ENCODE peak calls at places on chromosomes 6 and 20, in seven cellular contexts. One of them, this sample, is unnamed.

GRCh38 chr6:57089265-57089664 is 723 bp upstream of the ZNF451 start:
- DNase-seq in H1: no peak
- DNase-seq in HCT116: no peak
- DNase-seq in GM12878: no peak
- DNase-seq in T47D: no peak
- DNase-seq in SK-N-SH: no peak
- DNase-seq in K562: no peak
- DNase-seq in this sample: no peak

GRCh38 chr6:12555267-12555666 is 161.3 kb upstream of the PHACTR1 start:
- DNase-seq in H1: no peak
- DNase-seq in HCT116: no peak
- DNase-seq in GM12878: no peak
- DNase-seq in T47D: no peak
- DNase-seq in SK-N-SH: no peak
- DNase-seq in K562: no peak
- DNase-seq in this sample: no peak

GRCh38 chr6:148436466-148436865 is 93.8 kb downstream of the SASH1 start:
- DNase-seq in H1: no peak
- DNase-seq in HCT116: no peak
- DNase-seq in GM12878: no peak
- DNase-seq in T47D: no peak
- DNase-seq in SK-N-SH: no peak
- DNase-seq in K562: no peak
- DNase-seq in this sample: no peak

GRCh38 chr20:4468114-4468513 is 253.6 kb upstream of the PRND start:
- DNase-seq in H1: no peak
- DNase-seq in HCT116: no peak
- DNase-seq in GM12878: no peak
- DNase-seq in T47D: no peak
- DNase-seq in SK-N-SH: no peak
- DNase-seq in K562: no peak
- DNase-seq in this sample: no peak

GRCh38 chr6:13831623-13832022 is 17.3 kb upstream of the MCUR1 start:
- DNase-seq in H1: no peak
- DNase-seq in HCT116: no peak
- DNase-seq in GM12878: no peak
- DNase-seq in T47D: no peak
- DNase-seq in SK-N-SH: no peak
- DNase-seq in K562: no peak
- DNase-seq in this sample: no peak

GRCh38 chr6:48889429-48889828 is 573.6 kb downstream of the MMUT start:
- DNase-seq in H1: no peak
- DNase-seq in HCT116: no peak
- DNase-seq in GM12878: no peak
- DNase-seq in T47D: no peak
- DNase-seq in SK-N-SH: no peak
- DNase-seq in K562: no peak
- DNase-seq in this sample: no peak

GRCh38 chr6:132298344-132298949 is 102.8 kb downstream of the MOXD1 start:
- DNase-seq in H1: no peak
- DNase-seq in HCT116: peak; percentile 36
- DNase-seq in GM12878: no peak
- DNase-seq in T47D: no peak
- DNase-seq in SK-N-SH: peak; percentile 2
- DNase-seq in K562: peak; percentile 31
- DNase-seq in this sample: peak; percentile 58

GRCh38 chr6:56043761-56044160 is 168.4 kb upstream of the BMP5 start:
- DNase-seq in H1: no peak
- DNase-seq in HCT116: no peak
- DNase-seq in GM12878: no peak
- DNase-seq in T47D: no peak
- DNase-seq in SK-N-SH: no peak
- DNase-seq in K562: no peak
- DNase-seq in this sample: no peak

GRCh38 chr20:17622851-17623508 is 53.1 kb downstream of the DSTN start:
- DNase-seq in H1: no peak
- DNase-seq in HCT116: no peak
- DNase-seq in GM12878: no peak
- DNase-seq in T47D: no peak
- DNase-seq in SK-N-SH: peak; percentile 10
- DNase-seq in K562: no peak
- DNase-seq in this sample: no peak

GRCh38 chr6:56079761-56080540 is 167.4 kb downstream of the COL21A1 start:
- DNase-seq in H1: no peak
- DNase-seq in HCT116: no peak
- DNase-seq in GM12878: no peak
- DNase-seq in T47D: no peak
- DNase-seq in SK-N-SH: no peak
- DNase-seq in K562: no peak
- DNase-seq in this sample: no peak

GRCh38 chr6:12311106-12311505 is 20.9 kb downstream of the EDN1 start:
- DNase-seq in H1: no peak
- DNase-seq in HCT116: no peak
- DNase-seq in GM12878: no peak
- DNase-seq in T47D: no peak
- DNase-seq in SK-N-SH: no peak
- DNase-seq in K562: no peak
- DNase-seq in this sample: no peak

GRCh38 chr20:24316731-24317130 is 152.7 kb upstream of the SYNDIG1 start:
- DNase-seq in H1: no peak
- DNase-seq in HCT116: no peak
- DNase-seq in GM12878: no peak
- DNase-seq in T47D: no peak
- DNase-seq in SK-N-SH: no peak
- DNase-seq in K562: no peak
- DNase-seq in this sample: no peak

GRCh38 chr6:37864250-37864649 is 44.7 kb downstream of the ZFAND3 start:
- DNase-seq in H1: no peak
- DNase-seq in HCT116: no peak
- DNase-seq in GM12878: no peak
- DNase-seq in T47D: no peak
- DNase-seq in SK-N-SH: no peak
- DNase-seq in K562: no peak
- DNase-seq in this sample: no peak

GRCh38 chr6:67345946-67346345 is 1289.1 kb upstream of the ADGRB3 start:
- DNase-seq in H1: no peak
- DNase-seq in HCT116: no peak
- DNase-seq in GM12878: no peak
- DNase-seq in T47D: no peak
- DNase-seq in SK-N-SH: no peak
- DNase-seq in K562: no peak
- DNase-seq in this sample: peak; percentile 27

GRCh38 chr20:41649489-41649888 is 31.3 kb upstream of the CHD6 start:
- DNase-seq in H1: no peak
- DNase-seq in HCT116: no peak
- DNase-seq in GM12878: no peak
- DNase-seq in T47D: no peak
- DNase-seq in SK-N-SH: no peak
- DNase-seq in K562: no peak
- DNase-seq in this sample: no peak
- TF ChIP-seq JUND in H1: no peak
- TF ChIP-seq JUND in HCT116: no peak
- TF ChIP-seq JUND in GM12878: no peak
- TF ChIP-seq JUND in T47D: no peak
- TF ChIP-seq JUND in SK-N-SH: no peak
- TF ChIP-seq JUND in K562: no peak
- TF ChIP-seq JUND in this sample: no peak

GRCh38 chr6:134034951-134035822 is 17.2 kb downstream of the SLC2A12 start:
- DNase-seq in H1: no peak
- DNase-seq in HCT116: peak; percentile 38
- DNase-seq in GM12878: no peak
- DNase-seq in T47D: no peak
- DNase-seq in SK-N-SH: no peak
- DNase-seq in K562: no peak
- DNase-seq in this sample: no peak

GRCh38 chr6:134035823-134036296 is 16.6 kb downstream of the SLC2A12 start:
- DNase-seq in H1: no peak
- DNase-seq in HCT116: peak; percentile 88
- DNase-seq in GM12878: peak; percentile 12
- DNase-seq in T47D: no peak
- DNase-seq in SK-N-SH: no peak
- DNase-seq in K562: no peak
- DNase-seq in this sample: peak; percentile 64

GRCh38 chr6:134046054-134046453 is 6.4 kb downstream of the SLC2A12 start:
- DNase-seq in H1: no peak
- DNase-seq in HCT116: no peak
- DNase-seq in GM12878: no peak
- DNase-seq in T47D: no peak
- DNase-seq in SK-N-SH: no peak
- DNase-seq in K562: no peak
- DNase-seq in this sample: no peak

GRCh38 chr6:134039116-134039515 is 13.3 kb downstream of the SLC2A12 start:
- DNase-seq in H1: no peak
- DNase-seq in HCT116: no peak
- DNase-seq in GM12878: no peak
- DNase-seq in T47D: no peak
- DNase-seq in SK-N-SH: no peak
- DNase-seq in K562: no peak
- DNase-seq in this sample: no peak

DNA sequence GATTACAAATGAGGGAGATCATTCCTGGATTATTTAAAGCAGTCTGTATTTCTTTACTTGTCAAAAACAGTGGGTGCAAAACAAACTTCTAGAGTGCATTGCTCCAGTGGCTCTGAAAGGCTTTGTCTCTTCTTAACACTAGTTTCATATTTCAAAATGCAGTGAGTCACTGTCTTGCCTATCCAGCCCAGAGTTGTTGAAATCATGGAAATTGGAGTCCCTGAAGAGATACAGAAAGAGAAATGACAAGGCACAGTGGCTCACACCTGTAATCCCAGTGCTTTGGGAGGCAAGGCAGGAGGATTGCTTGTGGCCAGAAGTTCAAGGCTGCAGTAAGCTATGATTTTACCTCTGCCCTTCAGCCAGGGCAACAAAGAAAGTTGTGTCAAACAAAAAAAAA is 11.3 kb downstream of the SLC2A12 start:
- DNase-seq in H1: no peak
- DNase-seq in HCT116: peak; percentile 35
- DNase-seq in GM12878: no peak
- DNase-seq in T47D: no peak
- DNase-seq in SK-N-SH: no peak
- DNase-seq in K562: no peak
- DNase-seq in this sample: no peak
- TF ChIP-seq JUND in H1: no peak
- TF ChIP-seq JUND in HCT116: peak; percentile 67
- TF ChIP-seq JUND in GM12878: no peak
- TF ChIP-seq JUND in T47D: no peak
- TF ChIP-seq JUND in SK-N-SH: peak; percentile 62
- TF ChIP-seq JUND in K562: peak; percentile 43
- TF ChIP-seq JUND in this sample: no peak

GRCh38 chr6:101089640-101090039 is 208.5 kb upstream of the ASCC3 start:
- DNase-seq in H1: no peak
- DNase-seq in HCT116: no peak
- DNase-seq in GM12878: no peak
- DNase-seq in T47D: no peak
- DNase-seq in SK-N-SH: no peak
- DNase-seq in K562: no peak
- DNase-seq in this sample: no peak

GRCh38 chr6:101086473-101086872 is 205.3 kb upstream of the ASCC3 start:
- DNase-seq in H1: no peak
- DNase-seq in HCT116: no peak
- DNase-seq in GM12878: no peak
- DNase-seq in T47D: no peak
- DNase-seq in SK-N-SH: no peak
- DNase-seq in K562: no peak
- DNase-seq in this sample: no peak

GRCh38 chr6:101083533-101084172 is 202.5 kb upstream of the ASCC3 start:
- DNase-seq in H1: no peak
- DNase-seq in HCT116: no peak
- DNase-seq in GM12878: no peak
- DNase-seq in T47D: no peak
- DNase-seq in SK-N-SH: no peak
- DNase-seq in K562: no peak
- DNase-seq in this sample: peak; percentile 9

GRCh38 chr6:101088594-101088993 is 207.5 kb upstream of the ASCC3 start:
- DNase-seq in H1: no peak
- DNase-seq in HCT116: no peak
- DNase-seq in GM12878: no peak
- DNase-seq in T47D: no peak
- DNase-seq in SK-N-SH: peak; percentile 11
- DNase-seq in K562: no peak
- DNase-seq in this sample: no peak

DNA sequence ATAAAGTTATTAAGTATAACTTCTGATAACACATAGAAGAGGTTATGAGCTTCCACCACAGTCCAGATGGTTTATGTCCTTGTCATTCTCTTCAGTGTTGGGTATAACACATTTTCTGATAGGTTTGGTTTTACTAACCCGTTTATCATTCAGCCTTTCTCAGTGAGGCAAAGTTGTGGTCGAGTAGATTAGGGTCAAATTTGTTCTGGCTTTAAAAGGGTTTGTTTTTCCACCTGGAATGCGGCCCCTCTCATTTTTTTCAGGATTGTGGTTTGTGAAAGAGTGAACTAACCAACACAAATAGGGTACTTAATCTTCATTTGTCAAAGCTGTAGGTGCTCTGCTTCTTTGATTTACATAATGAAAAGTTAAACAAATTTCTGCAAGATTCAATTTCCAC is 204.2 kb upstream of the ASCC3 start:
- DNase-seq in H1: no peak
- DNase-seq in HCT116: no peak
- DNase-seq in GM12878: no peak
- DNase-seq in T47D: no peak
- DNase-seq in SK-N-SH: no peak
- DNase-seq in K562: no peak
- DNase-seq in this sample: no peak
- TF ChIP-seq JUND in H1: no peak
- TF ChIP-seq JUND in HCT116: no peak
- TF ChIP-seq JUND in GM12878: no peak
- TF ChIP-seq JUND in T47D: no peak
- TF ChIP-seq JUND in SK-N-SH: no peak
- TF ChIP-seq JUND in K562: no peak
- TF ChIP-seq JUND in this sample: no peak

DNA sequence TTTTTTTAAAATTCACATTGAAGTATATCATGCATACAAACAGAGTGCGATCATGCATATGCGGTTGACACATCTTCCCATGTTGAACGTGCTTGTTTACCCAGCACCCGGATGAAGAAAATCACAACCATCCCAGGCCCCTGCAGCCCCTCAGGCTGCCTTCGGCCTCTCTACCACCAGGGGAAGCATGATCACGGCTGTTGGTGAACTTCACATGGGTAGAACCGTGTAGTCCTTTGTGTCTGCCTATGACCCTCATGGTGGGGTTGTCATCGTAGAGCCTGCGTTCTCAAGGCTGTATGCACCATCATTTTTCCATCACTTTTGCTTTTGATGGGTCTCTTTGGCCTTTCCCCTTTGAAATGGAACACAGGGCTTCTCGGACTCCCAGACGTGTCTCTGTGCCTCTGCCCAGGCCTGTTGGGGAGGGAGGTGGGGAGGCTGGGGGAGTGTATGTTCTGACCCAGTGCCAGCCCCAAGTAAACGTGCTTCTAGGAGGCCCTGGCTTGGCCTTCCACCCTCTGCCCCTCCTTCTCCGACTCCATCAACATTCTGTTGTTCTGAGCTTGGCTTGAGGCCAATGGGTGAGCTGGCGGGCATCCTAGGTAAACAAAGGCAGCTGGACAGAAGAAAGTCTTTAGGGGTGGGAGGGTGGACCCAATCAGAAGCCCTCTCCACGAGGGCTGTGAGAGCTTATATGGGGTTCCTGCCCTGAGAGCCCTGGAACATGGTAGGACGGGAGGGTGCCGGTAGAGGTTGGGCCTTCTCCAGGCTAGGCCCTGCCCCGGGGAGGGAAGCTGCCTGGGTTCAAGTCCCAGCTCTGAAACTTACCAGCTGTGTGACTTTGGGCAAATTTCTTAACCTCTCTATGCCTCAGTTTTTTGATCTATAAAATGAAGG is 39.7 kb downstream of the TGM2 start:
- DNase-seq in H1: no peak
- DNase-seq in HCT116: no peak
- DNase-seq in GM12878: no peak
- DNase-seq in T47D: no peak
- DNase-seq in SK-N-SH: no peak
- DNase-seq in K562: no peak
- DNase-seq in this sample: peak; percentile 90
- TF ChIP-seq JUND in H1: no peak
- TF ChIP-seq JUND in HCT116: no peak
- TF ChIP-seq JUND in GM12878: no peak
- TF ChIP-seq JUND in T47D: no peak
- TF ChIP-seq JUND in SK-N-SH: no peak
- TF ChIP-seq JUND in K562: no peak
- TF ChIP-seq JUND in this sample: peak; percentile 39

This sample was measured in HepG2.